ENCODE peak calls at places on chromosomes 11 and 22, in ten cellular contexts. Y is stimulated activated CD8-positive, alpha-beta memory T cell treated with anti-CD3 and anti-CD28 coated beads, Interleukin-15, amount 100 ng/mL, for 1 hour; A is stimulated activated CD4-positive, alpha-beta T cell treated with anti-CD3 and anti-CD28 coated beads, Interleukin-4, amount 100 ng/mL, for 24 hours; U is fibroblast of pulmonary artery; Z is spleen; P is mesenchymal stem cell; T is endothelial cell; V is activated CD4-positive, alpha-beta T cell treated with anti-CD3 and anti-CD28 coated beads, Interleukin-2, amount 50 U/mL, for 48 hours; O is K562; W is NCI-H1417. R is an unnamed sample.

GRCh38 chr11:111749646-111750045 is 16.5 kb downstream of the PPP2R1B start:
- DNase-seq in W (no peak), O (no peak), Z (no peak), P (no peak), Y (no peak), U (no peak), V (no peak), A (no peak), T (no peak), R (no peak)

GRCh38 chr11:18203723-18204122 is 31.1 kb downstream of the MRGPRX4 start:
- DNase-seq in T (peak), W (no peak), A (no peak), U (peak), O (peak), Y (no peak), V (no peak), P (peak), Z (no peak), R (no peak)

GRCh38 chr11:119167933-119168332 is 592 bp upstream of the NLRX1 start:
- DNase-seq in W (no peak), Y (no peak), U (no peak), O (no peak), P (no peak), V (no peak), A (no peak), T (no peak), Z (no peak), R (no peak)

GRCh38 chr22:48802576-48802975 is 1025.1 kb downstream of the BRD1 start:
- DNase-seq in O (no peak), Y (no peak), Z (peak), W (no peak), U (no peak), P (no peak), T (no peak), V (no peak), A (no peak), R (peak)

GRCh38 chr11:73218106-73218829 is at the start of gene P2RY2:
- DNase-seq in W (peak), V (peak), A (peak), T (peak), Y (no peak), Z (peak), O (no peak), U (peak), P (peak), R (peak)

GRCh38 chr11:8260202-8260996 is 3.3 kb downstream of the LMO1 start:
- DNase-seq in Y (no peak), A (no peak), O (no peak), T (no peak), P (no peak), W (no peak), U (no peak), Z (peak), V (no peak), R (peak)

GRCh38 chr11:67317365-67318238 is 14.3 kb downstream of the SSH3 start:
- DNase-seq in U (peak), V (peak), T (peak), P (peak), W (peak), A (peak), Z (peak), O (peak), Y (peak), R (peak)

GRCh38 chr11:79182794-79183193 is 258.0 kb downstream of the TENM4 start:
- DNase-seq in Z (no peak), T (no peak), P (no peak), O (no peak), V (no peak), A (no peak), U (peak), Y (no peak), W (no peak), R (no peak)

GRCh38 chr11:70043482-70043881 is 34.6 kb upstream of the ANO1 start:
- DNase-seq in Y (no peak), O (no peak), T (no peak), A (no peak), U (no peak), P (no peak), Z (no peak), V (no peak), W (no peak), R (no peak)

GRCh38 chr11:40393511-40393910 is 1065.9 kb downstream of the LRRC4C start:
- DNase-seq in T (no peak), W (no peak), Z (no peak), P (no peak), U (no peak), A (no peak), V (no peak), Y (no peak), O (no peak), R (no peak)

GRCh38 chr11:77191823-77192495 is 63.9 kb downstream of the MYO7A start:
- DNase-seq in Y (peak), U (peak), Z (no peak), P (peak), A (peak), T (peak), O (peak), W (peak), V (peak), R (peak)

GRCh38 chr11:3947084-3947483 is 91.6 kb downstream of the STIM1 start:
- DNase-seq in T (no peak), V (no peak), P (peak), W (no peak), Y (peak), A (peak), O (no peak), U (peak), Z (no peak), R (no peak)

GRCh38 chr22:19175026-19175601 is 3.4 kb downstream of the SLC25A1 start:
- DNase-seq in V (no peak), A (no peak), P (no peak), U (no peak), Z (no peak), Y (no peak), W (no peak), T (no peak), O (no peak), R (no peak)

GRCh38 chr11:133078591-133079179 is 453.6 kb downstream of the OPCML start:
- DNase-seq in A (no peak), U (peak), T (peak), V (peak), P (peak), O (peak), Y (no peak), Z (no peak), W (peak), R (no peak)

GRCh38 chr11:33256031-33256807 is 962 bp upstream of the HIPK3 start:
- DNase-seq in A (no peak), Y (no peak), Z (no peak), P (no peak), O (no peak), U (no peak), V (no peak), W (peak), T (no peak), R (no peak)

GRCh38 chr11:15670520-15671070 is 555.9 kb downstream of the INSC start:
- DNase-seq in P (peak), V (no peak), Z (no peak), W (no peak), T (peak), U (peak), Y (no peak), A (no peak), O (no peak), R (no peak)

GRCh38 chr11:122180435-122180834 is 64.4 kb upstream of the BLID start:
- DNase-seq in Y (no peak), U (peak), O (no peak), Z (no peak), T (no peak), A (no peak), W (no peak), P (peak), V (no peak), R (no peak)

GRCh38 chr11:73651661-73652045 is 5.3 kb downstream of the PLEKHB1 start:
- DNase-seq in U (no peak), W (no peak), Y (no peak), V (no peak), T (no peak), O (no peak), Z (no peak), P (no peak), A (no peak), R (no peak)

GRCh38 chr11:109914809-109915653 is 178.2 kb upstream of the ZC3H12C start:
- DNase-seq in A (no peak), Y (no peak), V (no peak), Z (no peak), P (peak), U (peak), O (no peak), W (peak), T (peak), R (no peak)

GRCh38 chr11:45658292-45658991 is 7.0 kb downstream of the CHST1 start:
- DNase-seq in T (peak), P (peak), Z (peak), O (no peak), W (no peak), U (peak), A (no peak), V (no peak), Y (no peak), R (no peak)

GRCh38 chr11:61756147-61756451 is 3.7 kb downstream of the MYRF start:
- DNase-seq in W (no peak), A (no peak), V (no peak), Y (no peak), P (no peak), Z (no peak), T (no peak), O (no peak), U (no peak), R (no peak)

GRCh38 chr11:86469491-86470388 is 95.1 kb downstream of the CCDC81 start:
- DNase-seq in P (peak), U (no peak), T (no peak), Z (no peak), O (no peak), V (no peak), A (no peak), Y (no peak), W (no peak), R (no peak)

GRCh38 chr11:2697871-2698270 is 1.9 kb downstream of the KCNQ1OT1 start:
- DNase-seq in T (no peak), P (no peak), Z (no peak), Y (no peak), V (no peak), O (no peak), A (no peak), U (no peak), W (no peak), R (no peak)

GRCh38 chr11:8344346-8344745 is 80.7 kb upstream of the LMO1 start:
- DNase-seq in A (no peak), V (no peak), U (no peak), O (no peak), Z (no peak), W (no peak), T (no peak), Y (no peak), P (no peak), R (no peak)

GRCh38 chr22:36817429-36817783 is 571 bp upstream of the PVALB start:
- DNase-seq in V (no peak), Z (no peak), A (no peak), U (no peak), P (no peak), Y (no peak), W (no peak), T (no peak), O (no peak), R (no peak)

GRCh38 chr11:119370486-119371046 is 10.9 kb downstream of the USP2 start:
- DNase-seq in W (no peak), T (no peak), U (no peak), Y (no peak), P (no peak), O (no peak), A (no peak), V (no peak), Z (no peak), R (no peak)

GRCh38 chr11:336666-337002 is 16.0 kb upstream of the IFITM3 start:
- DNase-seq in W (no peak), V (no peak), U (no peak), T (no peak), P (no peak), O (no peak), A (no peak), Y (no peak), Z (peak), R (no peak)

GRCh38 chr11:71171024-71171423 is 81.4 kb downstream of the SHANK2 start:
- DNase-seq in W (no peak), T (no peak), O (no peak), U (no peak), Y (no peak), Z (no peak), A (no peak), V (no peak), P (no peak), R (no peak)

R was measured in type B pancreatic cell.